ENCODE peak calls at places on chromosomes 16 and 17, in five cellular contexts. N is stimulated activated CD4-positive, alpha-beta T cell treated with anti-CD3 and anti-CD28 coated beads, Interleukin-2, amount 100 ng/mL, for 48 hours; K is kidney tubule cell; U is ELF-1; W is activated CD4-positive, alpha-beta T cell treated with anti-CD3 and anti-CD28 coated beads for 24 hours. P is an unnamed sample.

GRCh38 chr17:31509095-31509804 is 117.8 kb downstream of the RAB11FIP4 start:
- DNase-seq in N (no peak), K (no peak), U (no peak), W (no peak), P (no peak)

GRCh38 chr16:65524997-65525396 is 403.1 kb upstream of the CDH11 start:
- DNase-seq in N (no peak), K (peak; percentile 83), U (no peak), W (no peak), P (no peak)

GRCh38 chr17:74823176-74823495 is 36.5 kb downstream of the GRIN2C start:
- DNase-seq in N (no peak), K (no peak), U (no peak), W (no peak), P (no peak)

GRCh38 chr17:42067371-42068180 is 17.2 kb upstream of the C17orf113 start:
- DNase-seq in N (peak; percentile 76), K (peak; percentile 45), U (peak; percentile 91), W (peak; percentile 68), P (no peak)

GRCh38 chr17:29090746-29091395 is 47.9 kb downstream of the PIPOX start:
- DNase-seq in N (no peak), K (no peak), U (peak; percentile 32), W (no peak), P (no peak)

GRCh38 chr17:29593546-29594440 is 861 bp downstream of the ANKRD13B start:
- DNase-seq in N (no peak), K (peak; percentile 33), U (peak; percentile 74), W (no peak), P (no peak)

GRCh38 chr16:47141773-47142468 is 1.8 kb downstream of the NETO2 start:
- DNase-seq in N (peak; percentile 71), K (peak; percentile 89), U (peak; percentile 91), W (peak; percentile 68), P (peak; percentile 83)

GRCh38 chr16:23310217-23310616 is 8.1 kb downstream of the SCNN1B start:
- DNase-seq in N (no peak), K (no peak), U (no peak), W (no peak), P (no peak)

GRCh38 chr17:28471127-28471453 is 2.4 kb upstream of the SLC13A2 start:
- DNase-seq in N (no peak), K (no peak), U (no peak), W (no peak), P (no peak)

GRCh38 chr17:15185625-15185991 is 79.5 kb downstream of the PMP22 start:
- DNase-seq in N (no peak), K (peak; percentile 9), U (no peak), W (no peak), P (no peak)

GRCh38 chr17:57634713-57635465 is 110.2 kb downstream of the CCDC182 start:
- DNase-seq in N (no peak), K (no peak), U (no peak), W (no peak), P (no peak)

GRCh38 chr17:65514082-65514481 is 47.4 kb downstream of the AXIN2 start:
- DNase-seq in N (no peak), K (peak; percentile 38), U (no peak), W (no peak), P (no peak)

GRCh38 chr17:18959071-18959844 is 7.3 kb downstream of the SLC5A10 start:
- DNase-seq in N (no peak), K (no peak), U (peak; percentile 51), W (no peak), P (no peak)

GRCh38 chr16:1078579-1079021 is 6.1 kb downstream of the SSTR5 start:
- DNase-seq in N (no peak), K (peak; percentile 84), U (peak; percentile 57), W (no peak), P (no peak)

P was measured in NCI-H2107.